ENCODE peak calls at places on chromosomes 7 and 10, in six cellular contexts. I is brain microvascular endothelial cell, U is heart left ventricle, Z is mammary epithelial cell, H is Caco-2, J is fibroblast of lung. F is an unnamed sample.
A peak's percentile ranks its signal among the peaks of the same experiment; 100 is the strongest.

GRCh38 chr7:80135306-80136104 is 874 bp downstream of the GNAI1 start:
- DNase-seq in Z (peak; percentile 33), I (no peak), U (no peak), H (no peak), J (peak; percentile 33), F (no peak)

GRCh38 chr10:84789050-84789449 is 460.7 kb downstream of the CCSER2 start:
- DNase-seq in H (no peak), Z (no peak), U (no peak), I (no peak), J (no peak), F (no peak)

GRCh38 chr7:117019786-117020604 is 66.7 kb downstream of the ST7 start:
- DNase-seq in H (peak; percentile 47), Z (peak; percentile 92), I (peak; percentile 96), J (peak; percentile 97), U (peak; percentile 77), F (no peak)

GRCh38 chr10:24706479-24707118 is 17.1 kb downstream of the ARHGAP21 start:
- DNase-seq in J (peak; percentile 96), Z (peak; percentile 94), H (no peak), U (no peak), I (peak; percentile 95), F (no peak)

GRCh38 chr7:129997285-129997684 is 44.5 kb upstream of the UBE2H start:
- DNase-seq in I (no peak), H (no peak), J (no peak), U (no peak), Z (no peak), F (no peak)

GRCh38 chr10:64468219-64468618 is 947.0 kb downstream of the REEP3 start:
- DNase-seq in U (no peak), H (no peak), I (no peak), Z (no peak), J (no peak), F (no peak)

GRCh38 chr7:25454562-25455031 is 226.3 kb upstream of the NPVF start:
- DNase-seq in U (peak; percentile 60), J (no peak), I (no peak), H (no peak), Z (no peak), F (no peak)

GRCh38 chr10:93071674-93072224 is 1.9 kb upstream of the CYP26A1 start:
- DNase-seq in I (no peak), J (no peak), H (peak; percentile 84), U (no peak), Z (no peak), F (no peak)

GRCh38 chr7:80771523-80771922 is 133.1 kb downstream of the CD36 start:
- DNase-seq in U (no peak), H (no peak), I (no peak), J (peak; percentile 70), Z (no peak), F (no peak)

GRCh38 chr10:8616166-8616565 is 561.7 kb downstream of the GATA3 start:
- DNase-seq in I (no peak), U (no peak), Z (no peak), J (no peak), H (peak; percentile 61), F (peak; percentile 68)

GRCh38 chr7:116607299-116607698 is 64.7 kb upstream of the MET start:
- DNase-seq in H (no peak), Z (no peak), J (no peak), U (no peak), I (no peak), F (no peak)

GRCh38 chr10:77716943-77717735 is 79.5 kb upstream of the KCNMA1 start:
- DNase-seq in Z (no peak), I (no peak), H (no peak), J (peak; percentile 48), U (no peak), F (no peak)

GRCh38 chr7:116341222-116341907 is 131.0 kb downstream of the TES start:
- DNase-seq in I (no peak), Z (no peak), J (no peak), U (no peak), H (no peak), F (no peak)

GRCh38 chr10:12221323-12222298 is 25.6 kb downstream of the CDC123 start:
- DNase-seq in U (no peak), H (peak; percentile 66), Z (peak; percentile 6), I (peak; percentile 28), J (peak; percentile 56), F (no peak)

GRCh38 chr10:68202965-68203358 is 29.0 kb downstream of the ATOH7 start:
- DNase-seq in H (no peak), Z (peak; percentile 47), J (peak; percentile 79), I (peak; percentile 59), U (no peak), F (no peak)

GRCh38 chr10:132132391-132132841 is 54.3 kb upstream of the DPYSL4 start:
- DNase-seq in U (no peak), J (no peak), Z (no peak), H (no peak), I (no peak), F (no peak)

GRCh38 chr10:109922353-109922975 is 847 bp downstream of the XPNPEP1 start:
- DNase-seq in J (no peak), Z (no peak), I (no peak), U (no peak), H (no peak), F (no peak)

GRCh38 chr10:76998451-76998850 is 639.2 kb downstream of the KCNMA1 start:
- DNase-seq in H (no peak), J (peak; percentile 23), Z (no peak), U (no peak), I (no peak), F (no peak)

GRCh38 chr7:75966209-75966961 is 28.0 kb downstream of the TMEM120A start:
- DNase-seq in Z (no peak), J (peak; percentile 62), H (no peak), U (peak; percentile 74), I (no peak), F (no peak)
- H3K4me3 ChIP-seq in Z (no peak overlapping the region), J (peak overlapping the region; percentile 12), H (no peak overlapping the region), U (no peak overlapping the region), I (no peak overlapping the region), F (no peak overlapping the region)

GRCh38 chr7:139341058-139341775 is at the start of gene FMC1:
- DNase-seq in J (peak; percentile 93), Z (peak; percentile 89), I (peak; percentile 88), H (peak; percentile 95), U (peak; percentile 94), F (peak; percentile 91)
- TF ChIP-seq CTCF in J (peak; percentile 26), Z (peak; percentile 41), I (peak; percentile 49), H (peak; percentile 29), U (no peak), F (peak; percentile 47)

DNA sequence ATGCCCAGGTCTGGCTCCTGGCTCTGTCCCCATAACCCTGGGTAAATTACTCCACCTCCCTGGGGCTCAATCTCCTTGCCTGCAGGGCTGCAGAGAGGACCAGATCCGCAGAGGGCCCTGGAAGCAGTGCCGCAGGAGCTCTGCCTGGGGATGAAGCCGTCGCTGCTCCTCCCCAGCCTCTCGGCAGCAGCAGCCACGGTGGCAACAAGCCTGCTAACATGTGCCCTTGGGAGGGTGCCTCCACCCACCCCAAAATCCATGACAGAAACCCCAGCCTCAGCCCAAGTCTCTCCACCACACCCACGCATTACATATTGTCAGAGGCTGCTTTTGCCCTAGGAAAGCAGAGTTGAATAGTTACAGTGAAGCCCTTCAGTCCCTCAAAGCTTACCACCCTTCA is 486.4 kb upstream of the FOXK1 start:
- DNase-seq in Z (no peak), H (no peak), J (no peak), I (no peak), U (no peak), F (no peak)
- H3K36me3 ChIP-seq in Z (no peaks in the 10 kb centered on the region), H (no peaks in the 10 kb centered on the region), J (no peaks in the 10 kb centered on the region), I (no peaks in the 10 kb centered on the region), U (no peaks in the 10 kb centered on the region), F (no peaks in the 10 kb centered on the region)

GRCh38 chr7:149714910-149715471 is 58.4 kb downstream of the ZNF467 start:
- DNase-seq in Z (peak; percentile 48), I (no peak), U (no peak), H (no peak), J (peak; percentile 21), F (no peak)

GRCh38 chr7:149715476-149715875 is 57.9 kb downstream of the ZNF467 start:
- DNase-seq in I (no peak), H (no peak), U (no peak), J (no peak), Z (no peak), F (no peak)

GRCh38 chr7:149714081-149714909 is 59.1 kb downstream of the ZNF467 start:
- DNase-seq in Z (peak; percentile 84), U (peak; percentile 92), H (no peak), I (peak; percentile 70), J (peak; percentile 81), F (peak; percentile 91)

GRCh38 chr7:149713061-149713730 is 60.2 kb downstream of the ZNF467 start:
- DNase-seq in Z (no peak), H (no peak), J (no peak), I (no peak), U (no peak), F (no peak)

GRCh38 chr7:149713731-149714068 is 59.7 kb downstream of the ZNF467 start:
- DNase-seq in I (no peak), U (no peak), J (no peak), Z (no peak), H (peak; percentile 12), F (no peak)
- H3K4me3 ChIP-seq in I (no peak overlapping the region), U (peak overlapping the region; percentile 77), J (no peak overlapping the region), Z (peak overlapping the region; percentile 70), H (no peak overlapping the region), F (no peak overlapping the region)

GRCh38 chr10:133318494-133319127 is 9.9 kb downstream of the ZNF511 start:
- DNase-seq in Z (peak; percentile 37), I (peak; percentile 43), J (peak; percentile 46), H (peak; percentile 71), U (no peak), F (peak; percentile 56)
- TF ChIP-seq CTCF in Z (peak; percentile 79), I (peak; percentile 89), J (peak; percentile 46), H (peak; percentile 82), U (peak; percentile 64), F (peak; percentile 68)

GRCh38 chr10:70162892-70163201 is 7.5 kb downstream of the SAR1A start:
- DNase-seq in H (no peak), U (no peak), Z (no peak), I (no peak), J (no peak), F (no peak)

GRCh38 chr10:70163448-70163847 is 6.9 kb downstream of the SAR1A start:
- DNase-seq in J (no peak), U (no peak), H (no peak), I (no peak), Z (no peak), F (no peak)

GRCh38 chr10:70166394-70166793 is 3.9 kb downstream of the SAR1A start:
- DNase-seq in I (no peak), Z (no peak), U (no peak), H (no peak), J (no peak), F (no peak)

GRCh38 chr10:70162157-70162891 is 8.0 kb downstream of the SAR1A start:
- DNase-seq in J (no peak), H (no peak), U (no peak), Z (no peak), I (no peak), F (no peak)

GRCh38 chr10:70164179-70164578 is 6.1 kb downstream of the SAR1A start:
- DNase-seq in H (no peak), Z (no peak), U (no peak), I (no peak), J (no peak), F (no peak)
- H3K36me3 ChIP-seq in H (peaks cover 4% of the 10 kb centered on the region), Z (peaks cover 25% of the 10 kb centered on the region), U (peaks cover 3% of the 10 kb centered on the region), I (peaks cover 40% of the 10 kb centered on the region), J (peaks cover 2% of the 10 kb centered on the region), F (peaks cover 5% of the 10 kb centered on the region)

GRCh38 chr10:521261-521660 is 168.2 kb downstream of the DIP2C start:
- DNase-seq in H (peak; percentile 31), Z (no peak), I (no peak), U (no peak), J (no peak), F (no peak)
- H3K4me3 ChIP-seq in H (no peak overlapping the region), Z (no peak overlapping the region), I (no peak overlapping the region), U (no peak overlapping the region), J (no peak overlapping the region), F (no peak overlapping the region)